ENCODE peak calls at places on chromosomes 7 and 10, in five cellular contexts. L is GM12865, V is AG10803, G is mucosa of descending colon, O is right lobe of liver. M is an unnamed sample.

GRCh38 chr7:50284296-50284695 is 20.2 kb upstream of the IKZF1 start:
- DNase-seq in O (no peak), V (no peak), G (no peak), L (peak; percentile 57), M (no peak)

GRCh38 chr10:8245131-8246117 is 190.9 kb downstream of the GATA3 start:
- DNase-seq in O (no peak), V (no peak), L (peak; percentile 4), G (no peak), M (no peak)

GRCh38 chr10:14409247-14409646 is 78.5 kb upstream of the FRMD4A start:
- DNase-seq in G (no peak), O (no peak), L (no peak), V (no peak), M (no peak)

GRCh38 chr7:974172-974571 is 1.2 kb downstream of the COX19 start:
- DNase-seq in O (no peak), L (no peak), V (peak; percentile 31), G (no peak), M (no peak)

GRCh38 chr7:497946-498655 is 21.5 kb downstream of the PDGFA start:
- DNase-seq in O (peak; percentile 46), G (peak; percentile 4), L (no peak), V (no peak), M (no peak)

GRCh38 chr7:147509052-147509480 is 1081.5 kb upstream of the C7orf33 start:
- DNase-seq in G (no peak), O (no peak), V (peak; percentile 86), L (no peak), M (peak; percentile 45)

GRCh38 chr10:132298038-132298935 is 9.5 kb downstream of the STK32C start:
- DNase-seq in O (peak; percentile 35), L (no peak), V (no peak), G (peak; percentile 14), M (no peak)

GRCh38 chr7:32582036-32582435 is 86.7 kb downstream of the AVL9 start:
- DNase-seq in G (no peak), O (no peak), L (no peak), V (peak; percentile 36), M (no peak)

GRCh38 chr7:76282344-76283253 is 19.9 kb upstream of the HSPB1 start:
- DNase-seq in O (no peak), G (no peak), V (no peak), L (no peak), M (no peak)

GRCh38 chr10:47348138-47348651 is at the start of gene RBP3:
- DNase-seq in O (no peak), L (no peak), V (no peak), G (no peak), M (no peak)

GRCh38 chr7:117323877-117324699 is 1.2 kb upstream of the WNT2 start:
- DNase-seq in O (peak; percentile 58), L (peak; percentile 24), V (peak; percentile 64), G (no peak), M (peak; percentile 55)

GRCh38 chr7:3836855-3837254 is 535.8 kb downstream of the SDK1 start:
- DNase-seq in G (no peak), L (no peak), O (no peak), V (no peak), M (no peak)

GRCh38 chr10:113530476-113530875 is 22.4 kb upstream of the HABP2 start:
- DNase-seq in V (no peak), G (no peak), L (no peak), O (no peak), M (no peak)

GRCh38 chr7:115822801-115823200 is 207.8 kb downstream of the TFEC start:
- DNase-seq in O (no peak), V (no peak), L (no peak), G (no peak), M (no peak)

GRCh38 chr10:84685047-84685660 is 356.8 kb downstream of the CCSER2 start:
- DNase-seq in L (no peak), G (no peak), O (no peak), V (no peak), M (no peak)

GRCh38 chr7:3242398-3242972 is 58.6 kb upstream of the SDK1 start:
- DNase-seq in O (no peak), G (no peak), V (no peak), L (no peak), M (no peak)

GRCh38 chr7:43843276-43843675 is 26.0 kb downstream of the MRPS24 start:
- DNase-seq in L (no peak), V (no peak), G (no peak), O (no peak), M (no peak)

GRCh38 chr7:1811850-1812692 is 142.0 kb downstream of the ELFN1 start:
- DNase-seq in L (no peak), O (peak; percentile 66), G (no peak), V (no peak), M (no peak)

GRCh38 chr10:61992683-61993629 is 91.5 kb downstream of the ARID5B start:
- DNase-seq in L (peak; percentile 80), V (peak; percentile 97), G (no peak), O (no peak), M (peak; percentile 90)

GRCh38 chr7:4267326-4268039 is 414.6 kb upstream of the FOXK1 start:
- DNase-seq in L (no peak), O (no peak), G (no peak), V (no peak), M (no peak)

GRCh38 chr10:3391657-3392056 is 219.1 kb upstream of the PITRM1 start:
- DNase-seq in V (no peak), G (no peak), O (no peak), L (no peak), M (no peak)

GRCh38 chr10:86300931-86301330 is 65.7 kb downstream of the GRID1 start:
- DNase-seq in G (no peak), O (no peak), L (no peak), V (no peak), M (no peak)

GRCh38 chr7:133484135-133484534 is 231.3 kb downstream of the EXOC4 start:
- DNase-seq in O (no peak), V (no peak), L (no peak), G (no peak), M (peak; percentile 16)

GRCh38 chr7:38211486-38211885 is 33.4 kb downstream of the STARD3NL start:
- DNase-seq in G (no peak), O (no peak), L (no peak), V (no peak), M (no peak)

GRCh38 chr10:77005901-77006300 is 631.7 kb downstream of the KCNMA1 start:
- DNase-seq in G (no peak), L (no peak), O (no peak), V (no peak), M (no peak)

GRCh38 chr7:45710271-45711160 is 136.3 kb downstream of the ADCY1 start:
- DNase-seq in O (no peak), L (no peak), G (no peak), V (no peak), M (no peak)

GRCh38 chr10:131142446-131143380 is 168.8 kb downstream of the TCERG1L start:
- DNase-seq in O (no peak), V (no peak), G (no peak), L (no peak), M (no peak)

GRCh38 chr10:69087600-69088470 is at the start of gene SRGN:
- DNase-seq in V (peak; percentile 81), O (no peak), L (peak; percentile 95), G (peak; percentile 37), M (peak; percentile 84)

GRCh38 chr7:137151056-137151731 is 192.3 kb downstream of the PTN start:
- DNase-seq in O (no peak), G (no peak), V (peak; percentile 11), L (no peak), M (peak; percentile 55)

GRCh38 chr10:27944005-27944404 is 54.9 kb downstream of the ODAD2 start:
- DNase-seq in L (no peak), G (no peak), O (no peak), V (no peak), M (no peak)

GRCh38 chr10:114779803-114780609 is 41.6 kb upstream of the FHIP2A start:
- DNase-seq in V (peak; percentile 78), L (no peak), O (no peak), G (no peak), M (peak; percentile 93)

GRCh38 chr7:153590571-153590970 is 461.6 kb upstream of the DPP6 start:
- DNase-seq in V (no peak), G (no peak), O (no peak), L (no peak), M (no peak)

GRCh38 chr7:23544913-23545354 is 13.2 kb upstream of the TRA2A start:
- DNase-seq in V (peak; percentile 22), O (no peak), G (no peak), L (peak; percentile 78), M (peak; percentile 35)

GRCh38 chr7:106731207-106731606 is 70.2 kb upstream of the CCDC71L start:
- DNase-seq in G (no peak), V (peak; percentile 6), O (no peak), L (peak; percentile 87), M (no peak)

GRCh38 chr10:127228195-127228785 is 31.9 kb upstream of the INSYN2A start:
- DNase-seq in O (no peak), V (peak; percentile 35), L (no peak), G (no peak), M (peak; percentile 6)

GRCh38 chr10:26044123-26044749 is 110.2 kb downstream of the MYO3A start:
- DNase-seq in G (peak; percentile 27), L (no peak), V (no peak), O (no peak), M (no peak)

GRCh38 chr7:101953248-101953819 is 135.9 kb downstream of the CUX1 start:
- DNase-seq in V (peak; percentile 63), O (no peak), L (peak; percentile 71), G (no peak), M (peak; percentile 82)
- H3K4me3 ChIP-seq in V (no peak overlapping the region), O (no peak overlapping the region), L (no peak overlapping the region), G (no peak overlapping the region), M (peak overlapping the region; percentile 12)

GRCh38 chr7:34886856-34887255 is 150.4 kb downstream of the DPY19L1 start:
- DNase-seq in V (no peak), G (no peak), O (no peak), L (no peak), M (no peak)
- TF ChIP-seq CTCF in V (no peak), G (no peak), O (no peak), L (no peak), M (no peak)

GRCh38 chr10:88347597-88348304 is 235.4 kb downstream of the RNLS start:
- DNase-seq in L (no peak), O (no peak), G (no peak), V (no peak), M (no peak)
- H3K4me3 ChIP-seq in L (no peak overlapping the region), O (no peak overlapping the region), G (no peak overlapping the region), V (no peak overlapping the region), M (no peak overlapping the region)

GRCh38 chr10:91552706-91553105 is 80.2 kb downstream of the PPP1R3C start:
- DNase-seq in G (no peak), L (no peak), V (peak; percentile 34), O (peak; percentile 73), M (no peak)
- TF ChIP-seq CTCF in G (no peak), L (no peak), V (peak; percentile 58), O (peak; percentile 65), M (peak; percentile 52)

GRCh38 chr10:78745445-78745844 is 323.3 kb upstream of the ZMIZ1 start:
- DNase-seq in G (no peak), O (peak; percentile 77), L (no peak), V (no peak), M (no peak)
- H3K4me3 ChIP-seq in G (no peak overlapping the region), O (no peak overlapping the region), L (no peak overlapping the region), V (no peak overlapping the region), M (no peak overlapping the region)

GRCh38 chr7:130381468-130382312 is 1.4 kb downstream of the CPA1 start:
- DNase-seq in O (no peak), L (no peak), V (no peak), G (no peak), M (no peak)
- TF ChIP-seq CTCF in O (no peak), L (no peak), V (no peak), G (no peak), M (peak; percentile 28)